ENCODE peak calls at places on chromosome 15, in eight cellular contexts. G is activated T-cell treated with anti-CD3 and anti-CD28 coated beads, Interleukin-2, amount 50 U/mL, for 72 hours; Z is stimulated activated CD4-positive, alpha-beta T cell treated with anti-CD3 and anti-CD28 coated beads, Interleukin-4, amount 100 ng/mL, for 24 hours; A is hypothalamus; U is suprapubic skin; Y is stimulated activated naive CD8-positive, alpha-beta T cell treated with anti-CD3 and anti-CD28 coated beads, Interleukin-15, Interleukin-2, amounts not matched to agents 100 U/mL and 50 U/mL, for 24 hours; D is M059J; E is A549. H is an unnamed sample.

GRCh38 chr15:78620021-78620838 is 566 bp downstream of the CHRNA3 start:
- DNase-seq in Y (peak), A (no peak), D (peak), Z (no peak), G (peak), E (peak), U (peak), H (no peak)

GRCh38 chr15:65264877-65265430 is 21.7 kb downstream of the PARP16 start:
- DNase-seq in Y (no peak), Z (no peak), E (no peak), U (no peak), D (no peak), G (no peak), A (no peak), H (no peak)

GRCh38 chr15:80507131-80507530 is 102.9 kb downstream of the ARNT2 start:
- DNase-seq in D (peak), E (no peak), G (no peak), Z (no peak), Y (no peak), U (no peak), A (no peak), H (peak)

GRCh38 chr15:82540984-82541431 is 751 bp upstream of the RPS17 start:
- DNase-seq in D (no peak), G (no peak), U (no peak), E (no peak), Z (no peak), A (no peak), Y (no peak), H (no peak)

GRCh38 chr15:35533130-35534110 is 12.5 kb downstream of the DPH6 start:
- DNase-seq in G (no peak), A (no peak), D (peak), U (no peak), E (no peak), Z (no peak), Y (no peak), H (peak)

GRCh38 chr15:70234256-70234965 is 136.7 kb upstream of the TLE3 start:
- DNase-seq in Z (no peak), U (no peak), G (no peak), Y (no peak), A (no peak), E (no peak), D (peak), H (peak)

GRCh38 chr15:40863660-40864285 is 10.3 kb downstream of the RHOV start:
- DNase-seq in G (no peak), U (no peak), Y (no peak), D (no peak), Z (no peak), E (peak), A (no peak), H (no peak)

GRCh38 chr15:89326316-89326715 is 8.3 kb downstream of the POLG start:
- DNase-seq in E (no peak), Y (no peak), G (no peak), U (no peak), Z (no peak), D (no peak), A (no peak), H (no peak)

GRCh38 chr15:51341366-51342248 is at the start of gene GLDN:
- DNase-seq in A (peak), U (no peak), D (peak), Z (no peak), G (no peak), E (peak), Y (no peak), H (peak)

GRCh38 chr15:63596666-63597032 is 538 bp upstream of the FBXL22 start:
- DNase-seq in U (no peak), G (no peak), Y (no peak), E (no peak), Z (no peak), A (no peak), D (no peak), H (no peak)

GRCh38 chr15:48582472-48583235 is 62.9 kb downstream of the FBN1 start:
- DNase-seq in G (no peak), U (no peak), E (no peak), A (no peak), Y (no peak), Z (no peak), D (peak), H (peak)

GRCh38 chr15:99442268-99442897 is 123.4 kb upstream of the MEF2A start:
- DNase-seq in E (peak), U (no peak), Z (no peak), G (no peak), D (peak), A (no peak), Y (peak), H (peak)

GRCh38 chr15:40891810-40892448 is 2.3 kb upstream of the VPS18 start:
- DNase-seq in Z (no peak), G (peak), U (no peak), A (no peak), E (peak), D (peak), Y (peak), H (peak)

GRCh38 chr15:95097366-95097765 is 866.0 kb downstream of the MCTP2 start:
- DNase-seq in G (no peak), D (no peak), U (no peak), Y (no peak), E (no peak), A (no peak), Z (no peak), H (no peak)

GRCh38 chr15:72169236-72169920 is 28.2 kb downstream of the GRAMD2A start:
- DNase-seq in Z (no peak), E (no peak), G (no peak), U (no peak), D (no peak), Y (no peak), A (no peak), H (no peak)

GRCh38 chr15:71055461-71055860 is 59.8 kb upstream of the THSD4 start:
- DNase-seq in Y (no peak), A (no peak), D (peak), E (peak), Z (no peak), U (no peak), G (no peak), H (peak)

GRCh38 chr15:59296181-59296617 is 76.5 kb downstream of the MYO1E start:
- DNase-seq in Y (no peak), G (no peak), Z (no peak), E (peak), U (no peak), D (peak), A (no peak), H (peak)

H was measured in EL.